ENCODE peak calls at places on chromosome 2, in eight cellular contexts. B is hippocampal formation; J is LoVo; E is GF-D8; Y is A549; P is T-cell; M is NAMALWA; U is CD4-positive, alpha-beta T cell. A is an unnamed sample.

GRCh38 chr2:233453916-233454315 is 99.6 kb downstream of the DGKD start:
- DNase-seq in J (no peak), M (no peak), E (no peak), P (no peak), B (no peak), U (no peak), Y (no peak), A (peak)

GRCh38 chr2:234422242-234422641 is 74.6 kb downstream of the ARL4C start:
- DNase-seq in Y (peak), B (no peak), E (no peak), M (no peak), J (peak), U (no peak), P (no peak), A (no peak)

GRCh38 chr2:67927489-67927888 is 135.3 kb downstream of the C1D start:
- DNase-seq in E (no peak), B (no peak), U (no peak), Y (no peak), P (no peak), J (no peak), M (no peak), A (no peak)

GRCh38 chr2:226578879-226579278 is 220.7 kb downstream of the IRS1 start:
- DNase-seq in B (no peak), U (no peak), P (no peak), Y (peak), M (no peak), J (peak), E (no peak), A (no peak)

GRCh38 chr2:176813526-176814179 is 398.9 kb upstream of the HNRNPA3 start:
- DNase-seq in B (no peak), U (no peak), E (no peak), Y (no peak), P (no peak), M (no peak), J (no peak), A (no peak)

GRCh38 chr2:29902356-29902755 is 19.0 kb downstream of the ALK start:
- DNase-seq in U (no peak), E (no peak), M (no peak), P (no peak), Y (no peak), J (no peak), B (no peak), A (no peak)

GRCh38 chr2:99622578-99622977 is 132.8 kb upstream of the REV1 start:
- DNase-seq in E (no peak), B (no peak), Y (no peak), U (no peak), P (no peak), J (no peak), M (no peak), A (no peak)

GRCh38 chr2:171210864-171211431 is 50.3 kb upstream of the TLK1 start:
- DNase-seq in J (no peak), E (peak), P (peak), M (peak), B (no peak), Y (no peak), U (peak), A (peak)

GRCh38 chr2:22904126-22904684 is 480.8 kb upstream of the KLHL29 start:
- DNase-seq in M (peak), E (no peak), Y (peak), B (no peak), P (no peak), J (peak), U (no peak), A (no peak)

GRCh38 chr2:66867038-66867380 is 432.1 kb downstream of the MEIS1 start:
- DNase-seq in M (no peak), U (no peak), Y (no peak), P (no peak), J (no peak), B (no peak), E (no peak), A (no peak)

GRCh38 chr2:39494784-39495251 is 57.7 kb upstream of the MAP4K3 start:
- DNase-seq in J (no peak), B (no peak), P (no peak), Y (peak), M (peak), E (no peak), U (no peak), A (no peak)

GRCh38 chr2:65326276-65326675 is 98.6 kb downstream of the ACTR2 start:
- DNase-seq in Y (no peak), P (no peak), E (no peak), J (no peak), M (no peak), U (no peak), B (no peak), A (no peak)

GRCh38 chr2:137947714-137948336 is 16.4 kb upstream of the HNMT start:
- DNase-seq in U (peak), M (peak), P (no peak), Y (peak), J (peak), B (peak), E (peak), A (peak)